ENCODE peak calls at places on chromosomes 13 and 19, in ten cellular contexts. R is lower leg skin, F is fibroblast of lung, M is AG04450, Y is heart left ventricle, S is mucosa of descending colon, P is upper lobe of right lung, J is coronary artery, V is psoas muscle, U is body of pancreas. N is an unnamed sample.

GRCh38 chr19:34365463-34366401 is 736 bp downstream of the GPI start:
- DNase-seq in Y (no peak), J (no peak), S (peak; percentile 71), F (peak; percentile 41), V (peak; percentile 45), U (peak; percentile 36), M (no peak), R (no peak), P (peak; percentile 78), N (peak; percentile 46)

GRCh38 chr19:18933297-18933696 is 7.7 kb downstream of the HOMER3 start:
- DNase-seq in S (no peak), F (no peak), M (no peak), J (no peak), P (no peak), Y (no peak), U (no peak), V (no peak), R (no peak), N (no peak)

GRCh38 chr13:75079226-75079625 is 402.7 kb downstream of the TBC1D4 start:
- DNase-seq in U (no peak), S (no peak), P (no peak), V (no peak), M (peak; percentile 10), F (peak; percentile 82), J (no peak), R (no peak), Y (no peak), N (peak; percentile 41)

GRCh38 chr19:30375651-30376050 is 3.5 kb downstream of the ZNF536 start:
- DNase-seq in S (no peak), P (no peak), J (no peak), U (no peak), F (no peak), Y (no peak), R (no peak), M (no peak), V (no peak), N (no peak)

GRCh38 chr13:40631605-40632004 is 34.8 kb downstream of the FOXO1 start:
- DNase-seq in J (no peak), P (no peak), F (no peak), U (no peak), Y (no peak), S (no peak), M (no peak), R (no peak), V (no peak), N (no peak)

GRCh38 chr19:47765522-47766358 is 12.8 kb upstream of the SELENOW start:
- DNase-seq in F (peak; percentile 39), S (peak; percentile 81), P (peak; percentile 79), U (peak; percentile 71), Y (peak; percentile 87), J (no peak), R (no peak), M (no peak), V (peak; percentile 77), N (peak; percentile 70)

GRCh38 chr13:29507356-29507755 is 88.1 kb downstream of the SLC7A1 start:
- DNase-seq in V (no peak), F (no peak), U (no peak), J (no peak), R (no peak), Y (no peak), M (no peak), S (no peak), P (peak; percentile 46), N (no peak)

GRCh38 chr19:10763399-10763798 is 45.5 kb downstream of the DNM2 start:
- DNase-seq in F (no peak), M (no peak), V (no peak), P (no peak), Y (no peak), S (no peak), R (no peak), J (no peak), U (no peak), N (no peak)

GRCh38 chr19:47020992-47021496 is 1.4 kb downstream of the NPAS1 start:
- DNase-seq in J (no peak), V (no peak), M (no peak), U (no peak), S (no peak), Y (no peak), F (no peak), R (no peak), P (no peak), N (no peak)

GRCh38 chr19:16078759-16079707 is 2.7 kb downstream of the TPM4 start:
- DNase-seq in F (peak; percentile 98), J (no peak), R (peak; percentile 89), Y (no peak), S (peak; percentile 57), U (no peak), M (peak; percentile 95), P (peak; percentile 60), V (peak; percentile 66), N (peak; percentile 97)

GRCh38 chr13:63120883-63121282 is 1705.2 kb upstream of the PCDH20 start:
- DNase-seq in M (no peak), V (no peak), Y (no peak), P (no peak), J (no peak), U (no peak), S (no peak), F (no peak), R (no peak), N (no peak)

DNA sequence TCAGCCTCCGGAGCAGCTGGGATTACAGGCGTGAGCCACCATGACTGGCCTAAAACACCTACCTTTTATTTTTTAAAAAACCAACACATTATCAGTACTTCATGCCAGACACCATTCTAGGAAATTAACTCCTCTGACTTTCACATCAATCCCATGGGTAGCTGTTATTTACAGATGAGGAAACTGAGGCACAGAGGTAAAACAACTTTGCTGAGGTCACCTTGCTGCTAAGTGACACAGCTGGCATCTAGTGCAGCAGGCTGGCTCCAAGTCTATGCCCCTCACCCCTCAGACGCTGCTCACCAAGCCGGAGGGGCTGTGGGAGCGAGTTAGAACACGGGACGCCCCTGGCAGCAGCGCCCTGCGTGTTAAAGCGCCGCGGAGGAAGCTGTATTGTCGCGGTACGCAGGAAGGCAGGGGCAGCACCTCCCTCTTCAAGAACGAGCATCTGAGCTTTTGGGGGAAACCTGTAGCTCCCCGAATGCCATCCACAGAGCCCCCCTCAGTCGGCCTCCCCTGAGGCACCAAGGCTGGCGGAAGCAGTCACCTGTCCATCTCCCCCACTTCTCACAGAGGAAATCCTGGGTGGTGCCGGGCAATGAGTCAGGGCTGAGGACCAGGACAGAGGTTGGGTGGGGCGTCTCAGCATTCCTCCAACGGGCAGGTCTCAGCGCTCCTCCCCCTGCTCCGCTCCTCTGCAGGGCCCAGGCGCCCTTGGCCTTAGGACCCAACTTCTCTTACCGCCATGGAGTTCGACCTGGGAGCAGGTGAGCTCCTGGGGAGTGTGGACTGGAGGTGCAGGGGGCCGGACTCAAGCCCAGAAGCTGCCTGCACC is at the start of gene C19orf33:
- DNase-seq in V (no peak), F (peak; percentile 44), J (no peak), R (peak; percentile 63), P (peak; percentile 88), Y (no peak), U (no peak), S (peak; percentile 91), M (no peak), N (no peak)
- H3K4me3 ChIP-seq in V (no peak within 1 kb of the TSS), F (no peak within 1 kb of the TSS), J (no peak within 1 kb of the TSS), R (no peak within 1 kb of the TSS), P (peak within 1 kb of the TSS; percentile 43), Y (peak within 1 kb of the TSS; percentile 30), U (no peak within 1 kb of the TSS), S (peak within 1 kb of the TSS; percentile 30), M (no peak within 1 kb of the TSS), N (no peak within 1 kb of the TSS)

DNA sequence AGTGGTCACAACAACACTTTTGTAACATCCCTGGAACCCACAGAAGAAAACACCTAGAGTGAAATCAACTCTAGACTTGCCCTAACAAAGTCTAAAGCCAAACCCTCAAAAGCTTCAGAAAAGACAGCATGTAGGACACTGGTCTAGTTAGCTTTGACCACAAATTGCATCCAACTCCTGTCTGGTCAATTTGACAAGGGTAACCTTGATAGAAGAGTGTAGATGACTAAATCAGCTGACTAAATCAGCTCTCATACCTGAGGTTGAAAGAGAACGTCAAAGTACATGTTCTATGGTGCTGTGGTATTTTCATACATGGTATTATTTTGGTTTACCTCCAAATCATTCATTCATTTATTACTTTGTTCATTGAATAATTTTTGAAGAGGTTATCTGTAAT is 272.8 kb downstream of the KLF5 start:
- DNase-seq in F (no peak), R (no peak), Y (no peak), V (no peak), P (no peak), U (no peak), M (no peak), S (no peak), J (no peak), N (no peak)
- TF ChIP-seq CTCF in F (no peak), R (no peak), Y (no peak), V (no peak), P (no peak), U (no peak), M (no peak), S (no peak), J (no peak), N (no peak)

DNA sequence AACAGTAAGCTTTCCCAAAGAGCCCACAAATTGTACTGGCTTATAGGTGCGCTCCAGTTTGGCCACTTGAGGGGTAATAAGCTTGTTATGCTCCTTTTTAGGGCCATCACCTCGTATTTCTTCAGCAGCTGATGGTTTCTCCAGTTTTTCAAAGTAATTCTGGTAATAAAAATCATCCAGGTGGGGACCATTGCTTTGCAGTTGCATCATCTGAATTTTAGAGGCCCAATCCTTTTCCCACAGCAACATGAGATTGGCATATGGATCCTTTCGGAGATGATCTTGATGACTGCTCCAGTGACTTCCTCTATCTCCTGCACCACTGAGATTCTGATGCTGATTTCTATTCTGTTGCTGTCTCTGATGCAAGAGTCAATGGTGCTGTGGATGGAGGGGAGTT is 27.1 kb downstream of the ZNF546 start:
- DNase-seq in V (no peak), M (no peak), J (no peak), S (no peak), R (no peak), U (no peak), Y (no peak), F (no peak), P (no peak), N (no peak)
- H3K4me3 ChIP-seq in V (no peak overlapping the region), M (no peak overlapping the region), J (no peak overlapping the region), S (no peak overlapping the region), R (no peak overlapping the region), U (no peak overlapping the region), Y (no peak overlapping the region), F (no peak overlapping the region), P (no peak overlapping the region), N (no peak overlapping the region)

GRCh38 chr19:13001502-13002388 is 6.5 kb downstream of the NFIX start:
- DNase-seq in V (peak; percentile 82), F (peak; percentile 78), S (peak; percentile 43), J (peak; percentile 90), R (peak; percentile 80), P (no peak), Y (peak; percentile 72), M (no peak), U (no peak), N (no peak)

GRCh38 chr19:13004273-13004672 is 9.0 kb downstream of the NFIX start:
- DNase-seq in M (no peak), S (peak; percentile 74), Y (no peak), F (no peak), J (no peak), R (no peak), V (no peak), P (no peak), U (no peak), N (no peak)

GRCh38 chr19:13002970-13003540 is 7.8 kb downstream of the NFIX start:
- DNase-seq in R (no peak), P (no peak), V (no peak), F (no peak), S (no peak), M (no peak), U (no peak), Y (no peak), J (no peak), N (no peak)

GRCh38 chr19:13001166-13001501 is 5.9 kb downstream of the NFIX start:
- DNase-seq in M (no peak), U (no peak), P (no peak), R (no peak), F (no peak), S (no peak), V (peak; percentile 56), Y (no peak), J (no peak), N (no peak)

GRCh38 chr19:13002389-13002898 is 7.2 kb downstream of the NFIX start:
- DNase-seq in R (no peak), J (peak; percentile 91), F (no peak), Y (peak; percentile 72), S (no peak), P (peak; percentile 80), U (no peak), V (peak; percentile 79), M (no peak), N (no peak)
- TF ChIP-seq CTCF in R (no peak), J (no peak), F (no peak), Y (peak; percentile 12), S (no peak), P (no peak), U (no peak), V (no peak), M (no peak), N (no peak)

N was measured in choroid plexus epithelial cell.